ENCODE peak calls at places on chromosomes 1 and 21, in seven cellular contexts. N is neuronal stem cell, H is transverse colon, R is heart left ventricle, K is fibroblast of lung, G is HCT116, Z is IMR-90. X is an unnamed sample. For H3K9me3, the result is how much of the 10 kb centered on the place peaks cover.

GRCh38 chr1:65175171-65176070 is 27.4 kb downstream of the AK4 start:
- DNase-seq in N (no peak), H (no peak), R (peak), K (peak), G (no peak), Z (peak), X (no peak)

GRCh38 chr1:12114340-12114683 is 51.2 kb downstream of the TNFRSF8 start:
- DNase-seq in N (no peak), H (no peak), R (no peak), K (no peak), G (no peak), Z (no peak), X (no peak)

GRCh38 chr21:35199733-35200015 is 150.6 kb upstream of the RUNX1 start:
- DNase-seq in N (no peak), H (no peak), R (no peak), K (no peak), G (no peak), Z (no peak), X (no peak)

GRCh38 chr1:89987170-89987819 is 7.6 kb upstream of the ZNF326 start:
- DNase-seq in N (peak), H (peak), R (no peak), K (peak), G (peak), Z (peak), X (peak)

GRCh38 chr1:68586766-68587165 is 89.9 kb upstream of the DEPDC1 start:
- DNase-seq in N (no peak), H (no peak), R (no peak), K (no peak), G (no peak), Z (no peak), X (no peak)

GRCh38 chr1:187621961-187622360 is 793.2 kb downstream of the PLA2G4A start:
- DNase-seq in N (no peak), H (no peak), R (no peak), K (no peak), G (no peak), Z (peak), X (no peak)

GRCh38 chr1:175208773-175209492 is 16.4 kb upstream of the KIAA0040 start:
- DNase-seq in N (no peak), H (no peak), R (no peak), K (no peak), G (no peak), Z (no peak), X (peak)

GRCh38 chr1:201883786-201884185 is 4.9 kb upstream of the SHISA4 start:
- DNase-seq in N (no peak), H (no peak), R (peak), K (peak), G (peak), Z (peak), X (no peak)

GRCh38 chr1:22876359-22877111 is 96.1 kb downstream of the LACTBL1 start:
- DNase-seq in N (peak), H (no peak), R (peak), K (peak), G (no peak), Z (peak), X (no peak)

GRCh38 chr1:161020573-161021167 is at the start of gene F11R:
- DNase-seq in N (peak), H (peak), R (peak), K (no peak), G (no peak), Z (no peak), X (peak)

GRCh38 chr1:202061055-202061454 is 50.7 kb downstream of the ELF3 start:
- DNase-seq in N (no peak), H (no peak), R (no peak), K (no peak), G (no peak), Z (no peak), X (no peak)

GRCh38 chr1:10415211-10415930 is 14.9 kb upstream of the CENPS start:
- DNase-seq in N (no peak), H (peak), R (no peak), K (peak), G (no peak), Z (peak), X (no peak)

GRCh38 chr1:4612991-4613390 is 41.4 kb upstream of the AJAP1 start:
- DNase-seq in N (no peak), H (no peak), R (no peak), K (no peak), G (no peak), Z (no peak), X (no peak)

GRCh38 chr1:189628857-189629256 is 848.8 kb downstream of the BRINP3 start:
- DNase-seq in N (no peak), H (no peak), R (no peak), K (no peak), G (no peak), Z (no peak), X (no peak)

GRCh38 chr1:186849271-186849671 is 20.5 kb downstream of the PLA2G4A start:
- DNase-seq in N (no peak), H (no peak), R (no peak), K (no peak), G (no peak), Z (no peak), X (no peak)

GRCh38 chr21:45184869-45185268 is 102.8 kb downstream of the POFUT2 start:
- DNase-seq in N (no peak), H (no peak), R (no peak), K (no peak), G (no peak), Z (no peak), X (no peak)

GRCh38 chr1:200856716-200857352 is 15.9 kb upstream of the GPR25 start:
- DNase-seq in N (no peak), H (no peak), R (no peak), K (peak), G (no peak), Z (peak), X (no peak)

GRCh38 chr1:66276229-66276628 is 257.7 kb upstream of the SGIP1 start:
- DNase-seq in N (no peak), H (no peak), R (no peak), K (no peak), G (no peak), Z (no peak), X (no peak)

GRCh38 chr1:7207875-7208646 is 422.8 kb downstream of the CAMTA1 start:
- DNase-seq in N (peak), H (peak), R (peak), K (peak), G (peak), Z (peak), X (no peak)

GRCh38 chr1:9317591-9318331 is 25.1 kb downstream of the SPSB1 start:
- DNase-seq in N (no peak), H (peak), R (peak), K (peak), G (no peak), Z (peak), X (no peak)

GRCh38 chr1:219149185-219149584 is 24.5 kb upstream of the LYPLAL1 start:
- DNase-seq in N (no peak), H (no peak), R (no peak), K (no peak), G (no peak), Z (no peak), X (no peak)

GRCh38 chr1:112708002-112708448 is 1.1 kb upstream of the RHOC start:
- DNase-seq in N (no peak), H (no peak), R (no peak), K (no peak), G (no peak), Z (no peak), X (no peak)

GRCh38 chr1:160354388-160354985 is 11.3 kb downstream of the NCSTN start:
- DNase-seq in N (no peak), H (no peak), R (no peak), K (peak), G (no peak), Z (peak), X (no peak)

GRCh38 chr1:33612877-33613487 is 140.5 kb downstream of the ZSCAN20 start:
- DNase-seq in N (peak), H (peak), R (peak), K (peak), G (peak), Z (peak), X (no peak)

GRCh38 chr1:47675047-47675675 is 237.3 kb downstream of the FOXD2 start:
- DNase-seq in N (no peak), H (no peak), R (no peak), K (no peak), G (no peak), Z (no peak), X (no peak)

GRCh38 chr1:151728151-151728711 is 6.9 kb downstream of the RIIAD1 start:
- DNase-seq in N (no peak), H (no peak), R (peak), K (peak), G (no peak), Z (peak), X (no peak)

GRCh38 chr1:15153842-15154479 is 414 bp downstream of the TMEM51 start:
- DNase-seq in N (peak), H (peak), R (peak), K (peak), G (no peak), Z (peak), X (no peak)

GRCh38 chr1:109266965-109267364 is 16.0 kb downstream of the PSRC1 start:
- DNase-seq in N (no peak), H (peak), R (no peak), K (peak), G (no peak), Z (peak), X (no peak)

GRCh38 chr1:105427543-105427942 is 1628.9 kb upstream of the PRMT6 start:
- DNase-seq in N (no peak), H (no peak), R (no peak), K (no peak), G (no peak), Z (no peak), X (no peak)

GRCh38 chr1:116326486-116326885 is 46.6 kb upstream of the ATP1A1 start:
- DNase-seq in N (no peak), H (no peak), R (no peak), K (no peak), G (no peak), Z (no peak), X (no peak)

GRCh38 chr1:220879509-220880366 is 495 bp downstream of the HLX start:
- DNase-seq in N (no peak), H (peak), R (peak), K (peak), G (no peak), Z (peak), X (no peak)

GRCh38 chr1:161098161-161099068 is at the start of gene KLHDC9:
- DNase-seq in N (peak), H (peak), R (peak), K (peak), G (peak), Z (peak), X (peak)

GRCh38 chr1:36555041-36555440 is 72.3 kb upstream of the CSF3R start:
- DNase-seq in N (no peak), H (no peak), R (no peak), K (no peak), G (no peak), Z (no peak), X (no peak)

GRCh38 chr1:33388989-33389771 is 41.7 kb downstream of the PHC2 start:
- DNase-seq in N (no peak), H (no peak), R (peak), K (peak), G (no peak), Z (peak), X (no peak)

GRCh38 chr1:39359028-39359570 is 132.3 kb upstream of the BMP8A start:
- DNase-seq in N (no peak), H (no peak), R (no peak), K (no peak), G (no peak), Z (no peak), X (no peak)

GRCh38 chr21:17334478-17334877 is 178.4 kb upstream of the CXADR start:
- DNase-seq in N (no peak), H (no peak), R (no peak), K (no peak), G (no peak), Z (no peak), X (no peak)

GRCh38 chr1:181324797-181325616 is 158.3 kb upstream of the CACNA1E start:
- DNase-seq in N (no peak), H (no peak), R (no peak), K (no peak), G (peak), Z (no peak), X (no peak)

GRCh38 chr1:94209425-94209824 is 28.0 kb downstream of the ARHGAP29 start:
- DNase-seq in N (no peak), H (no peak), R (no peak), K (peak), G (no peak), Z (peak), X (no peak)

GRCh38 chr1:226002667-226003501 is 3.7 kb upstream of the SDE2 start:
- DNase-seq in N (peak), H (peak), R (peak), K (no peak), G (peak), Z (peak), X (no peak)

GRCh38 chr1:29105822-29106221 is 17.9 kb downstream of the TMEM200B start:
- DNase-seq in N (no peak), H (no peak), R (no peak), K (peak), G (no peak), Z (peak), X (no peak)

GRCh38 chr21:28337319-28337718 is 655.4 kb downstream of the LTN1 start:
- DNase-seq in N (no peak), H (no peak), R (no peak), K (peak), G (no peak), Z (peak), X (no peak)

GRCh38 chr21:28336299-28336698 is 656.4 kb downstream of the LTN1 start:
- DNase-seq in N (no peak), H (no peak), R (no peak), K (peak), G (no peak), Z (peak), X (no peak)

GRCh38 chr21:28342229-28342810 is 650.4 kb downstream of the LTN1 start:
- DNase-seq in N (no peak), H (no peak), R (no peak), K (no peak), G (no peak), Z (no peak), X (no peak)

GRCh38 chr21:28338906-28339305 is 653.8 kb downstream of the LTN1 start:
- DNase-seq in N (no peak), H (no peak), R (no peak), K (no peak), G (no peak), Z (no peak), X (no peak)

GRCh38 chr21:28339403-28339802 is 653.3 kb downstream of the LTN1 start:
- DNase-seq in N (no peak), H (no peak), R (no peak), K (no peak), G (no peak), Z (no peak), X (no peak)
- H3K9me3 ChIP-seq in N (under half), H (under half), R (under half), K (under half), G (under half), Z (under half), X (under half)

GRCh38 chr1:2940178-2940577 is 81.1 kb upstream of the ACTRT2 start:
- DNase-seq in N (no peak), H (no peak), R (peak), K (no peak), G (no peak), Z (no peak), X (no peak)
- H3K9me3 ChIP-seq in N (under half), H (under half), R (under half), K (under half), G (under half), Z (half or more), X (under half)

GRCh38 chr21:18547347-18547746 is 143.8 kb upstream of the TMPRSS15 start:
- DNase-seq in N (no peak), H (no peak), R (no peak), K (no peak), G (no peak), Z (no peak), X (no peak)
- H3K9me3 ChIP-seq in N (under half), H (under half), R (under half), K (under half), G (under half), Z (under half), X (under half)

GRCh38 chr1:247043406-247043805 is 35.2 kb downstream of the ZNF670 start:
- DNase-seq in N (no peak), H (no peak), R (no peak), K (no peak), G (no peak), Z (no peak), X (no peak)
- H3K9me3 ChIP-seq in N (half or more), H (half or more), R (half or more), K (under half), G (under half), Z (under half), X (under half)

DNA sequence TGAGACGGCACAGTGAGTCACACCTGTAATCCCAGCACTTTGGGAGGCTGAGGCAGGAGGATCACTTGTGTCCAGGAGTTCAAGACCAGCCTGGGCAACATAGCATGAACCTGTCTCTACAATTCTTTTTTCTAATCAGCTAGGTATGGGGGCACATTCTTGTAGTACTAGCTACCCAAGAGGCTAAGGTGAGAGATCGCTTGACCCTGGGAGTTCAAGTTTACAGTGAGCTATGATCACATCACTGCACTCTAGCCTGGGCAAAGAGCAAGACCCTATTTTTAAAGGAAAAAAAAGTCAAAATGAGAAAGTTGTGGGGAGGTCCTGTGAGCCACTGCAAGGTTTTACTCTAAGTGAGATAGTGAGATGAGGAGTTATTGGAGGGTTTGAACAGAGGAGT is 34.8 kb upstream of the AHCTF1 start:
- DNase-seq in N (no peak), H (no peak), R (no peak), K (no peak), G (no peak), Z (no peak), X (no peak)
- H3K9me3 ChIP-seq in N (half or more), H (under half), R (under half), K (under half), G (under half), Z (under half), X (under half)

GRCh38 chr1:173560300-173560699 is 42.6 kb downstream of the SLC9C2 start:
- DNase-seq in N (no peak), H (no peak), R (no peak), K (no peak), G (no peak), Z (no peak), X (no peak)

GRCh38 chr1:173561263-173561662 is 41.6 kb downstream of the SLC9C2 start:
- DNase-seq in N (no peak), H (no peak), R (no peak), K (no peak), G (no peak), Z (no peak), X (no peak)

GRCh38 chr1:173568483-173568882 is 34.4 kb downstream of the SLC9C2 start:
- DNase-seq in N (no peak), H (no peak), R (no peak), K (no peak), G (no peak), Z (no peak), X (no peak)

GRCh38 chr1:173562813-173563212 is 40.1 kb downstream of the SLC9C2 start:
- DNase-seq in N (no peak), H (no peak), R (no peak), K (no peak), G (no peak), Z (no peak), X (no peak)
- H3K9me3 ChIP-seq in N (under half), H (under half), R (under half), K (under half), G (under half), Z (under half), X (under half)

X was measured in T-helper 17 cell.